ENCODE peak calls at places on chromosomes 3 and 15, in four cellular contexts. One of them, this sample, is unnamed.

GRCh38 chr3:133479895-133480669 is 80.2 kb downstream of the BFSP2 start:
- DNase-seq in esophagus muscularis mucosa: peak; percentile 53
- DNase-seq in activated CD4-positive, alpha-beta T cell treated with anti-CD3 and anti-CD28 coated beads for 1 hour: no peak
- DNase-seq in RCC 7860: peak; percentile 72
- DNase-seq in this sample: peak; percentile 91

GRCh38 chr15:67715166-67715565 is 110.1 kb upstream of the SKOR1 start:
- DNase-seq in activated CD4-positive, alpha-beta T cell treated with anti-CD3 and anti-CD28 coated beads for 1 hour: no peak
- DNase-seq in RCC 7860: no peak
- DNase-seq in esophagus muscularis mucosa: no peak
- DNase-seq in this sample: no peak

GRCh38 chr3:141940204-141940776 is 63.8 kb downstream of the ATP1B3 start:
- DNase-seq in esophagus muscularis mucosa: no peak
- DNase-seq in RCC 7860: peak; percentile 68
- DNase-seq in activated CD4-positive, alpha-beta T cell treated with anti-CD3 and anti-CD28 coated beads for 1 hour: no peak
- DNase-seq in this sample: peak; percentile 91

GRCh38 chr15:101611580-101612299 is 40.4 kb downstream of the TM2D3 start:
- DNase-seq in RCC 7860: no peak
- DNase-seq in activated CD4-positive, alpha-beta T cell treated with anti-CD3 and anti-CD28 coated beads for 1 hour: no peak
- DNase-seq in esophagus muscularis mucosa: no peak
- DNase-seq in this sample: no peak

GRCh38 chr15:93974804-93975481 is 256.4 kb upstream of the MCTP2 start:
- DNase-seq in RCC 7860: no peak
- DNase-seq in esophagus muscularis mucosa: no peak
- DNase-seq in activated CD4-positive, alpha-beta T cell treated with anti-CD3 and anti-CD28 coated beads for 1 hour: no peak
- DNase-seq in this sample: peak; percentile 38

GRCh38 chr15:49225572-49226281 is 55.7 kb downstream of the GALK2 start:
- DNase-seq in esophagus muscularis mucosa: no peak
- DNase-seq in RCC 7860: no peak
- DNase-seq in activated CD4-positive, alpha-beta T cell treated with anti-CD3 and anti-CD28 coated beads for 1 hour: no peak
- DNase-seq in this sample: peak; percentile 49

GRCh38 chr3:43436507-43437140 is 150.3 kb downstream of the SNRK start:
- DNase-seq in esophagus muscularis mucosa: no peak
- DNase-seq in RCC 7860: no peak
- DNase-seq in activated CD4-positive, alpha-beta T cell treated with anti-CD3 and anti-CD28 coated beads for 1 hour: no peak
- DNase-seq in this sample: no peak

GRCh38 chr3:177665122-177665808 is 468.0 kb upstream of the TBL1XR1 start:
- DNase-seq in RCC 7860: no peak
- DNase-seq in activated CD4-positive, alpha-beta T cell treated with anti-CD3 and anti-CD28 coated beads for 1 hour: no peak
- DNase-seq in esophagus muscularis mucosa: no peak
- DNase-seq in this sample: no peak

GRCh38 chr3:150222646-150223045 is 185.5 kb upstream of the TSC22D2 start:
- DNase-seq in RCC 7860: no peak
- DNase-seq in activated CD4-positive, alpha-beta T cell treated with anti-CD3 and anti-CD28 coated beads for 1 hour: no peak
- DNase-seq in esophagus muscularis mucosa: no peak
- DNase-seq in this sample: no peak

GRCh38 chr15:49815937-49816336 is 195.1 kb downstream of the DTWD1 start:
- DNase-seq in activated CD4-positive, alpha-beta T cell treated with anti-CD3 and anti-CD28 coated beads for 1 hour: no peak
- DNase-seq in esophagus muscularis mucosa: no peak
- DNase-seq in RCC 7860: peak; percentile 88
- DNase-seq in this sample: peak; percentile 84

GRCh38 chr3:16738451-16738850 is 133.2 kb upstream of the DAZL start:
- DNase-seq in RCC 7860: no peak
- DNase-seq in esophagus muscularis mucosa: no peak
- DNase-seq in activated CD4-positive, alpha-beta T cell treated with anti-CD3 and anti-CD28 coated beads for 1 hour: no peak
- DNase-seq in this sample: peak; percentile 46

GRCh38 chr3:145776782-145777408 is 384.1 kb downstream of the PLOD2 start:
- DNase-seq in esophagus muscularis mucosa: no peak
- DNase-seq in activated CD4-positive, alpha-beta T cell treated with anti-CD3 and anti-CD28 coated beads for 1 hour: no peak
- DNase-seq in RCC 7860: peak; percentile 29
- DNase-seq in this sample: peak; percentile 46

GRCh38 chr3:69370156-69370944 is 15.5 kb downstream of the FRMD4B start:
- DNase-seq in activated CD4-positive, alpha-beta T cell treated with anti-CD3 and anti-CD28 coated beads for 1 hour: no peak
- DNase-seq in esophagus muscularis mucosa: no peak
- DNase-seq in RCC 7860: no peak
- DNase-seq in this sample: no peak

GRCh38 chr3:104764499-104764898 is 602.2 kb upstream of the ALCAM start:
- DNase-seq in esophagus muscularis mucosa: no peak
- DNase-seq in activated CD4-positive, alpha-beta T cell treated with anti-CD3 and anti-CD28 coated beads for 1 hour: no peak
- DNase-seq in RCC 7860: no peak
- DNase-seq in this sample: no peak

GRCh38 chr3:15280853-15281532 is 51.4 kb downstream of the SH3BP5 start:
- DNase-seq in RCC 7860: peak; percentile 8
- DNase-seq in esophagus muscularis mucosa: no peak
- DNase-seq in activated CD4-positive, alpha-beta T cell treated with anti-CD3 and anti-CD28 coated beads for 1 hour: no peak
- DNase-seq in this sample: peak; percentile 78

GRCh38 chr15:68052431-68052830 is 1.7 kb upstream of the PIAS1 start:
- DNase-seq in RCC 7860: no peak
- DNase-seq in esophagus muscularis mucosa: no peak
- DNase-seq in activated CD4-positive, alpha-beta T cell treated with anti-CD3 and anti-CD28 coated beads for 1 hour: no peak
- DNase-seq in this sample: peak; percentile 30

GRCh38 chr3:117278424-117279190 is 569.0 kb downstream of the TUSC7 start:
- DNase-seq in esophagus muscularis mucosa: no peak
- DNase-seq in activated CD4-positive, alpha-beta T cell treated with anti-CD3 and anti-CD28 coated beads for 1 hour: no peak
- DNase-seq in RCC 7860: peak; percentile 87
- DNase-seq in this sample: peak; percentile 89

GRCh38 chr3:136979204-136979603 is 21.4 kb downstream of the IL20RB start:
- DNase-seq in RCC 7860: no peak
- DNase-seq in activated CD4-positive, alpha-beta T cell treated with anti-CD3 and anti-CD28 coated beads for 1 hour: no peak
- DNase-seq in esophagus muscularis mucosa: no peak
- DNase-seq in this sample: no peak

GRCh38 chr3:185709241-185709955 is 115.4 kb downstream of the IGF2BP2 start:
- DNase-seq in esophagus muscularis mucosa: no peak
- DNase-seq in RCC 7860: no peak
- DNase-seq in activated CD4-positive, alpha-beta T cell treated with anti-CD3 and anti-CD28 coated beads for 1 hour: no peak
- DNase-seq in this sample: no peak

GRCh38 chr15:36313881-36314280 is 265.5 kb upstream of the CDIN1 start:
- DNase-seq in esophagus muscularis mucosa: no peak
- DNase-seq in activated CD4-positive, alpha-beta T cell treated with anti-CD3 and anti-CD28 coated beads for 1 hour: no peak
- DNase-seq in RCC 7860: no peak
- DNase-seq in this sample: no peak

GRCh38 chr15:40918146-40918798 is 10.9 kb upstream of the DLL4 start:
- DNase-seq in RCC 7860: no peak
- DNase-seq in activated CD4-positive, alpha-beta T cell treated with anti-CD3 and anti-CD28 coated beads for 1 hour: no peak
- DNase-seq in esophagus muscularis mucosa: no peak
- DNase-seq in this sample: no peak

GRCh38 chr15:58551084-58551763 is 119.4 kb downstream of the LIPC start:
- DNase-seq in activated CD4-positive, alpha-beta T cell treated with anti-CD3 and anti-CD28 coated beads for 1 hour: no peak
- DNase-seq in RCC 7860: peak; percentile 49
- DNase-seq in esophagus muscularis mucosa: no peak
- DNase-seq in this sample: no peak

GRCh38 chr15:64640146-64640868 is 135.1 kb downstream of the RBPMS2 start:
- DNase-seq in activated CD4-positive, alpha-beta T cell treated with anti-CD3 and anti-CD28 coated beads for 1 hour: no peak
- DNase-seq in esophagus muscularis mucosa: no peak
- DNase-seq in RCC 7860: no peak
- DNase-seq in this sample: no peak

GRCh38 chr3:158961911-158962310 is 160.1 kb downstream of the MFSD1 start:
- DNase-seq in RCC 7860: no peak
- DNase-seq in esophagus muscularis mucosa: no peak
- DNase-seq in activated CD4-positive, alpha-beta T cell treated with anti-CD3 and anti-CD28 coated beads for 1 hour: no peak
- DNase-seq in this sample: no peak

GRCh38 chr3:10575601-10576160 is 70.3 kb upstream of the ATP2B2 start:
- DNase-seq in RCC 7860: no peak
- DNase-seq in activated CD4-positive, alpha-beta T cell treated with anti-CD3 and anti-CD28 coated beads for 1 hour: no peak
- DNase-seq in esophagus muscularis mucosa: no peak
- DNase-seq in this sample: no peak

GRCh38 chr15:35755237-35755802 is 209.4 kb upstream of the DPH6 start:
- DNase-seq in esophagus muscularis mucosa: no peak
- DNase-seq in activated CD4-positive, alpha-beta T cell treated with anti-CD3 and anti-CD28 coated beads for 1 hour: no peak
- DNase-seq in RCC 7860: no peak
- DNase-seq in this sample: no peak

GRCh38 chr3:194395201-194395600 is 3.9 kb downstream of the GP5 start:
- DNase-seq in activated CD4-positive, alpha-beta T cell treated with anti-CD3 and anti-CD28 coated beads for 1 hour: no peak
- DNase-seq in RCC 7860: no peak
- DNase-seq in esophagus muscularis mucosa: no peak
- DNase-seq in this sample: peak; percentile 70

GRCh38 chr3:29758108-29759020 is 477.5 kb downstream of the RBMS3 start:
- DNase-seq in activated CD4-positive, alpha-beta T cell treated with anti-CD3 and anti-CD28 coated beads for 1 hour: no peak
- DNase-seq in RCC 7860: peak; percentile 57
- DNase-seq in esophagus muscularis mucosa: no peak
- DNase-seq in this sample: peak; percentile 87

GRCh38 chr3:126858887-126859286 is 124.0 kb upstream of the PLXNA1 start:
- DNase-seq in RCC 7860: peak; percentile 96
- DNase-seq in esophagus muscularis mucosa: no peak
- DNase-seq in activated CD4-positive, alpha-beta T cell treated with anti-CD3 and anti-CD28 coated beads for 1 hour: no peak
- DNase-seq in this sample: peak; percentile 93

GRCh38 chr15:71118881-71119632 is 3.8 kb downstream of the THSD4 start:
- DNase-seq in RCC 7860: no peak
- DNase-seq in activated CD4-positive, alpha-beta T cell treated with anti-CD3 and anti-CD28 coated beads for 1 hour: no peak
- DNase-seq in esophagus muscularis mucosa: no peak
- DNase-seq in this sample: no peak

GRCh38 chr3:25751691-25752090 is 31.6 kb downstream of the NGLY1 start:
- DNase-seq in activated CD4-positive, alpha-beta T cell treated with anti-CD3 and anti-CD28 coated beads for 1 hour: no peak
- DNase-seq in esophagus muscularis mucosa: no peak
- DNase-seq in RCC 7860: no peak
- DNase-seq in this sample: no peak

GRCh38 chr3:114319453-114319852 is 25.6 kb downstream of the TIGIT start:
- DNase-seq in activated CD4-positive, alpha-beta T cell treated with anti-CD3 and anti-CD28 coated beads for 1 hour: no peak
- DNase-seq in RCC 7860: no peak
- DNase-seq in esophagus muscularis mucosa: no peak
- DNase-seq in this sample: peak; percentile 26

GRCh38 chr3:43286115-43286885 is at the start of gene SNRK:
- DNase-seq in activated CD4-positive, alpha-beta T cell treated with anti-CD3 and anti-CD28 coated beads for 1 hour: peak; percentile 92
- DNase-seq in RCC 7860: peak; percentile 39
- DNase-seq in esophagus muscularis mucosa: peak; percentile 96
- DNase-seq in this sample: peak; percentile 86

GRCh38 chr15:49415638-49416037 is 7.4 kb upstream of the FGF7 start:
- DNase-seq in esophagus muscularis mucosa: no peak
- DNase-seq in activated CD4-positive, alpha-beta T cell treated with anti-CD3 and anti-CD28 coated beads for 1 hour: no peak
- DNase-seq in RCC 7860: peak; percentile 12
- DNase-seq in this sample: peak; percentile 2